ENCODE peak calls at places on chromosome 11, in seven cellular contexts. One of them, this sample, is unnamed.

GRCh38 chr11:85517272-85517671 is 109.9 kb downstream of the DLG2 start:
- ATAC-seq in A549: no peak
- ATAC-seq in right cardiac atrium: no peak
- ATAC-seq in Right ventricle myocardium superior: no peak
- ATAC-seq in mucosa of descending colon: no peak
- ATAC-seq in naive thymus-derived CD8-positive, alpha-beta T cell: no peak
- ATAC-seq in left lobe of liver: no peak
- ATAC-seq in this sample: no peak

GRCh38 chr11:92136792-92137191 is 87.8 kb upstream of the FAT3 start:
- ATAC-seq in A549: peak; percentile 81
- ATAC-seq in right cardiac atrium: no peak
- ATAC-seq in Right ventricle myocardium superior: no peak
- ATAC-seq in mucosa of descending colon: no peak
- ATAC-seq in naive thymus-derived CD8-positive, alpha-beta T cell: no peak
- ATAC-seq in left lobe of liver: peak; percentile 35
- ATAC-seq in this sample: no peak

GRCh38 chr11:132520199-132520598 is 1012.1 kb downstream of the OPCML start:
- ATAC-seq in A549: no peak
- ATAC-seq in right cardiac atrium: no peak
- ATAC-seq in Right ventricle myocardium superior: no peak
- ATAC-seq in mucosa of descending colon: no peak
- ATAC-seq in naive thymus-derived CD8-positive, alpha-beta T cell: no peak
- ATAC-seq in left lobe of liver: no peak
- ATAC-seq in this sample: no peak

GRCh38 chr11:110091995-110092576 is 1.1 kb upstream of the ZC3H12C start:
- ATAC-seq in A549: peak; percentile 15
- ATAC-seq in right cardiac atrium: no peak
- ATAC-seq in Right ventricle myocardium superior: no peak
- ATAC-seq in mucosa of descending colon: peak; percentile 68
- ATAC-seq in naive thymus-derived CD8-positive, alpha-beta T cell: no peak
- ATAC-seq in left lobe of liver: no peak
- ATAC-seq in this sample: no peak

GRCh38 chr11:76023408-76024068 is 182.8 kb downstream of the WNT11 start:
- ATAC-seq in A549: no peak
- ATAC-seq in right cardiac atrium: no peak
- ATAC-seq in Right ventricle myocardium superior: no peak
- ATAC-seq in mucosa of descending colon: no peak
- ATAC-seq in naive thymus-derived CD8-positive, alpha-beta T cell: no peak
- ATAC-seq in left lobe of liver: no peak
- ATAC-seq in this sample: no peak

GRCh38 chr11:108170191-108170590 is 48.8 kb downstream of the ACAT1 start:
- ATAC-seq in A549: no peak
- ATAC-seq in right cardiac atrium: no peak
- ATAC-seq in Right ventricle myocardium superior: no peak
- ATAC-seq in mucosa of descending colon: no peak
- ATAC-seq in naive thymus-derived CD8-positive, alpha-beta T cell: no peak
- ATAC-seq in left lobe of liver: no peak
- ATAC-seq in this sample: no peak

GRCh38 chr11:106642331-106642730 is 375.9 kb downstream of the GUCY1A2 start:
- ATAC-seq in A549: no peak
- ATAC-seq in right cardiac atrium: no peak
- ATAC-seq in Right ventricle myocardium superior: no peak
- ATAC-seq in mucosa of descending colon: no peak
- ATAC-seq in naive thymus-derived CD8-positive, alpha-beta T cell: no peak
- ATAC-seq in left lobe of liver: no peak
- ATAC-seq in this sample: no peak

GRCh38 chr11:45333506-45333971 is 47.4 kb upstream of the SYT13 start:
- ATAC-seq in A549: peak; percentile 71
- ATAC-seq in right cardiac atrium: peak; percentile 66
- ATAC-seq in Right ventricle myocardium superior: peak; percentile 78
- ATAC-seq in mucosa of descending colon: peak; percentile 48
- ATAC-seq in naive thymus-derived CD8-positive, alpha-beta T cell: no peak
- ATAC-seq in left lobe of liver: peak; percentile 29
- ATAC-seq in this sample: peak; percentile 49

GRCh38 chr11:35826949-35827348 is 116.9 kb upstream of the LDLRAD3 start:
- ATAC-seq in A549: no peak
- ATAC-seq in right cardiac atrium: no peak
- ATAC-seq in Right ventricle myocardium superior: no peak
- ATAC-seq in mucosa of descending colon: no peak
- ATAC-seq in naive thymus-derived CD8-positive, alpha-beta T cell: no peak
- ATAC-seq in left lobe of liver: peak; percentile 79
- ATAC-seq in this sample: no peak

GRCh38 chr11:62353841-62354240 is 16.6 kb downstream of the ASRGL1 start:
- ATAC-seq in A549: no peak
- ATAC-seq in right cardiac atrium: no peak
- ATAC-seq in Right ventricle myocardium superior: no peak
- ATAC-seq in mucosa of descending colon: peak; percentile 65
- ATAC-seq in naive thymus-derived CD8-positive, alpha-beta T cell: no peak
- ATAC-seq in left lobe of liver: no peak
- ATAC-seq in this sample: no peak

GRCh38 chr11:106670069-106670468 is 348.2 kb downstream of the GUCY1A2 start:
- ATAC-seq in A549: no peak
- ATAC-seq in right cardiac atrium: no peak
- ATAC-seq in Right ventricle myocardium superior: no peak
- ATAC-seq in mucosa of descending colon: no peak
- ATAC-seq in naive thymus-derived CD8-positive, alpha-beta T cell: no peak
- ATAC-seq in left lobe of liver: no peak
- ATAC-seq in this sample: no peak

This sample was measured in gastroesophageal sphincter.